ENCODE peak calls at places on chromosomes 16 and 17, in five cellular contexts. G is cardiac muscle cell, U is BJ, S is mucosa of descending colon, T is GM13977. L is an unnamed sample.

GRCh38 chr17:35748323-35748960 is 4.6 kb downstream of the GAS2L2 start:
- DNase-seq in S (no peak), T (no peak), G (peak), U (no peak), L (no peak)

GRCh38 chr17:81101614-81102306 is 63.5 kb upstream of the PVALEF start:
- DNase-seq in G (peak), S (peak), T (peak), U (no peak), L (peak)

GRCh38 chr16:84851192-84852127 is 31.7 kb downstream of the CRISPLD2 start:
- DNase-seq in T (no peak), S (no peak), U (peak), G (peak), L (no peak)

GRCh38 chr17:16214190-16215001 is 938 bp downstream of the NCOR1 start:
- DNase-seq in G (no peak), S (no peak), T (peak), U (no peak), L (no peak)

GRCh38 chr17:75555679-75556153 is 30.2 kb downstream of the LLGL2 start:
- DNase-seq in T (no peak), G (no peak), U (no peak), S (no peak), L (no peak)

GRCh38 chr16:58511933-58512815 is 3.1 kb upstream of the SETD6 start:
- DNase-seq in U (no peak), G (peak), S (peak), T (peak), L (peak)

GRCh38 chr17:64780096-64781012 is 118.2 kb upstream of the SMURF2 start:
- DNase-seq in S (peak), G (no peak), T (peak), U (no peak), L (peak)

GRCh38 chr16:71542377-71542776 is 16.2 kb downstream of the CHST4 start:
- DNase-seq in T (no peak), U (no peak), S (no peak), G (peak), L (peak)

GRCh38 chr17:50128441-50129302 is 1.3 kb downstream of the SAMD14 start:
- DNase-seq in G (peak), U (no peak), T (no peak), S (no peak), L (no peak)

GRCh38 chr16:59470556-59470955 is 736.4 kb upstream of the GOT2 start:
- DNase-seq in T (no peak), S (no peak), U (no peak), G (no peak), L (no peak)

GRCh38 chr16:64590516-64590915 is 531.3 kb downstream of the CDH11 start:
- DNase-seq in T (no peak), S (no peak), G (peak), U (peak), L (no peak)

GRCh38 chr16:84825896-84826557 is 6.2 kb downstream of the CRISPLD2 start:
- DNase-seq in S (no peak), G (no peak), T (no peak), U (no peak), L (no peak)

GRCh38 chr16:67546761-67547422 is 15.4 kb upstream of the CTCF start:
- DNase-seq in U (no peak), T (peak), S (peak), G (peak), L (peak)

GRCh38 chr16:77775911-77776909 is 12.2 kb upstream of the VAT1L start:
- DNase-seq in G (no peak), U (no peak), T (no peak), S (no peak), L (no peak)

GRCh38 chr17:9002610-9003354 is 18.5 kb upstream of the NTN1 start:
- DNase-seq in S (peak), U (no peak), G (peak), T (peak), L (peak)

GRCh38 chr16:74748042-74748709 is 26.4 kb downstream of the FA2H start:
- DNase-seq in T (no peak), U (no peak), S (no peak), G (no peak), L (no peak)

GRCh38 chr16:75304521-75305363 is 53.3 kb upstream of the BCAR1 start:
- DNase-seq in U (peak), T (no peak), G (peak), S (peak), L (no peak)

GRCh38 chr17:4004517-4005295 is 40.5 kb upstream of the ATP2A3 start:
- DNase-seq in G (peak), S (peak), T (peak), U (no peak), L (peak)

GRCh38 chr17:5508855-5509254 is 22.5 kb downstream of the MIS12 start:
- DNase-seq in S (no peak), G (peak), T (no peak), U (no peak), L (no peak)

GRCh38 chr17:43826206-43826605 is 6.7 kb downstream of the MPP3 start:
- DNase-seq in T (no peak), G (no peak), U (no peak), S (no peak), L (no peak)

GRCh38 chr17:48625502-48626201 is 506 bp downstream of the HOXB9 start:
- DNase-seq in U (no peak), G (no peak), S (peak), T (peak), L (peak)

GRCh38 chr17:67633751-67634191 is 84.0 kb upstream of the NOL11 start:
- DNase-seq in T (no peak), U (no peak), S (no peak), G (no peak), L (no peak)

DNA sequence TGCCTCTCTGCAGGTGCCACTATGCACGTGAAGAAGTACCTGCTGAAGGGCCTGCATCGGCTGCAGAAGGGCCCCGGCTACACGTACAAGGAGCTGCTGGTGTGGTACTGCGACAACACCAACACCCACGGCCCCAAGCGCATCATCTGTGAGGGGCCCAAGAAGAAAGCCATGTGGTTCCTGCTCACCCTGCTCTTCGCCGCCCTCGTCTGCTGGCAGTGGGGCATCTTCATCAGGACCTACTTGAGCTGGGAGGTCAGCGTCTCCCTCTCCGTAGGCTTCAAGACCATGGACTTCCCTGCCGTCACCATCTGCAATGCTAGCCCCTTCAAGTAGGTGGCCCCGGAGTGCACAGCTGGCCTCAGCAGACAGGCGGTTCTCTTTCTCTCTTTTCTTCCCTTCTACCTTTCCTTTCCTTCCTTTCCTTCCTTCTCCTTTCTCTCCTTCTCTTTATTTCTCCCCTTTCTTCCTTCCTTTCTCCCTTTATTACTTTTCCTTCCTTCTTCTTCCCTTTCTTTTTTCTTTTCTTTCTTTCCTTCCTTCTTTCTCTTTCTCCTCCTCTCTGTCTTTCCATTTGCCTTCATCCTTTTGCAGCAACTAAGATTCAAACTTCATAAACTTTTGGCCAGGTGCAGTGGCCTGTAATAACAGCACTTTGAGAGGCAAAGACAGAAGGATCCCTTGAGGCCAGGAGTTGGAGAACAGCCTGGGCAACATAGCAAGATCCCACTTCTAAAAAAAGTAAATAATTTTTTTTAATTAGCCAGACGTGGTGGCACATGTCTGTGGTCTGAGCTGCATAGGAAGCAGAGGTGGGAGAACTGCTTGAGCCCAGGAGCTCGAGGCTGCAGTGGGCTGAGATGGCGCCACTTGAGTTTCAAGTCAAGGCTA is 46.7 kb downstream of the SCNN1B start:
- DNase-seq in G (peak), U (no peak), T (no peak), S (no peak), L (no peak)
- TF ChIP-seq CTCF in G (no peak), U (peak), T (peak), S (no peak), L (peak)

GRCh38 chr17:42613699-42614295 is 4.3 kb downstream of the TUBG1 start:
- DNase-seq in T (no peak), S (no peak), G (no peak), U (no peak), L (no peak)

GRCh38 chr17:42608692-42609181 is 437 bp downstream of the RETREG3 start:
- DNase-seq in S (peak), U (no peak), T (no peak), G (no peak), L (peak)

GRCh38 chr17:42603318-42603717 is 5.9 kb downstream of the RETREG3 start:
- DNase-seq in T (no peak), S (no peak), U (no peak), G (no peak), L (no peak)

GRCh38 chr17:42612013-42612412 is 2.5 kb downstream of the TUBG1 start:
- DNase-seq in S (no peak), G (no peak), T (no peak), U (no peak), L (no peak)

GRCh38 chr17:42609182-42609813 is at the start of the genes RETREG3 and TUBG1:
- DNase-seq in S (peak), G (peak), T (peak), U (peak), L (peak)
- TF ChIP-seq CTCF in S (peak), G (peak), T (peak), U (peak), L (peak)

GRCh38 chr16:31472559-31473203 is 729 bp downstream of the TGFB1I1 start:
- DNase-seq in G (peak), S (peak), U (peak), T (peak), L (no peak)
- TF ChIP-seq CTCF in G (peak), S (peak), U (peak), T (peak), L (peak)

DNA sequence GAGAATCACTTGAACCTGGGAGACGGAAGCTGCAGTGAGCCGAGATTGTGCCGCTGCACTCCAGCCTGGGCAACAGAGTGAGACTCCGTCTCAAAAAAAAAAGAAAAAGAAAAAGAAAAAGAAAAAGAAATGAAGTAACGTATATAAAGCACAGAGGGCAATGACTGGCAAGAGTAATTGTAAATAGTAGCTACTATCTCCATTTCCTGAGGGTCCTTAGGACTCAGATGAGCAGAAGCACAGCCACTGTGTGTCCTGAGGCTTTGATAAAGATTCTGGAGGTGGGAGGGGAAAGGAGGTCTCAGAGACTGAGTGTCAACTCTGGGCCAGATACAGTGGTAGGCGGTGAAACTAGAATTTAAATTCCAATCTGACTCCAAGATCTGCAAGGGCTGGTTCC is 45.8 kb downstream of the TBX4 start:
- DNase-seq in G (no peak), T (no peak), U (no peak), S (no peak), L (no peak)
- TF ChIP-seq CTCF in G (no peak), T (no peak), U (no peak), S (no peak), L (no peak)

L was measured in GM12865.